ENCODE peak calls at places on chromosome 7, in six cellular contexts. One of them, this sample, is unnamed.
A peak's percentile ranks its signal among the peaks of the same experiment; 100 is the strongest.

GRCh38 chr7:96380111-96380512 is 58.2 kb upstream of the SLC25A13 start:
- DNase-seq in A549: no peak
- DNase-seq in sigmoid colon: no peak
- DNase-seq in K562: no peak
- DNase-seq in HepG2: no peak
- DNase-seq in transverse colon: no peak
- DNase-seq in this sample: no peak

GRCh38 chr7:135210818-135211178 is 528 bp downstream of the WDR91 start:
- DNase-seq in A549: no peak
- DNase-seq in sigmoid colon: peak; percentile 77
- DNase-seq in K562: peak; percentile 45
- DNase-seq in HepG2: no peak
- DNase-seq in transverse colon: no peak
- DNase-seq in this sample: no peak

GRCh38 chr7:13946181-13946580 is 43.3 kb downstream of the ETV1 start:
- DNase-seq in A549: no peak
- DNase-seq in sigmoid colon: no peak
- DNase-seq in K562: no peak
- DNase-seq in HepG2: no peak
- DNase-seq in transverse colon: no peak
- DNase-seq in this sample: no peak

GRCh38 chr7:69687739-69688431 is 89.6 kb downstream of the AUTS2 start:
- DNase-seq in A549: no peak
- DNase-seq in sigmoid colon: no peak
- DNase-seq in K562: no peak
- DNase-seq in HepG2: no peak
- DNase-seq in transverse colon: no peak
- DNase-seq in this sample: no peak

GRCh38 chr7:39606941-39607340 is 16.4 kb upstream of the RALA start:
- DNase-seq in A549: no peak
- DNase-seq in sigmoid colon: no peak
- DNase-seq in K562: no peak
- DNase-seq in HepG2: no peak
- DNase-seq in transverse colon: no peak
- DNase-seq in this sample: no peak

GRCh38 chr7:45215611-45216062 is 58.0 kb downstream of the RAMP3 start:
- DNase-seq in A549: no peak
- DNase-seq in sigmoid colon: no peak
- DNase-seq in K562: no peak
- DNase-seq in HepG2: no peak
- DNase-seq in transverse colon: no peak
- DNase-seq in this sample: no peak

GRCh38 chr7:122407195-122407594 is 102.6 kb upstream of the FEZF1 start:
- DNase-seq in A549: no peak
- DNase-seq in sigmoid colon: no peak
- DNase-seq in K562: no peak
- DNase-seq in HepG2: no peak
- DNase-seq in transverse colon: no peak
- DNase-seq in this sample: no peak

GRCh38 chr7:120370954-120371353 is 98.0 kb downstream of the KCND2 start:
- DNase-seq in A549: peak; percentile 5
- DNase-seq in sigmoid colon: no peak
- DNase-seq in K562: no peak
- DNase-seq in HepG2: no peak
- DNase-seq in transverse colon: no peak
- DNase-seq in this sample: no peak

GRCh38 chr7:120272261-120272895 is 597 bp upstream of the KCND2 start:
- DNase-seq in A549: peak; percentile 57
- DNase-seq in sigmoid colon: no peak
- DNase-seq in K562: peak; percentile 56
- DNase-seq in HepG2: peak; percentile 22
- DNase-seq in transverse colon: no peak
- DNase-seq in this sample: peak; percentile 27

GRCh38 chr7:85175217-85175616 is 11.6 kb downstream of the SEMA3D start:
- DNase-seq in A549: no peak
- DNase-seq in sigmoid colon: no peak
- DNase-seq in K562: no peak
- DNase-seq in HepG2: no peak
- DNase-seq in transverse colon: no peak
- DNase-seq in this sample: no peak

GRCh38 chr7:92633211-92633906 is 43.2 kb upstream of the FAM133B start:
- DNase-seq in A549: peak; percentile 79
- DNase-seq in sigmoid colon: no peak
- DNase-seq in K562: peak; percentile 76
- DNase-seq in HepG2: peak; percentile 87
- DNase-seq in transverse colon: no peak
- DNase-seq in this sample: no peak

GRCh38 chr7:100396421-100396982 is 23.2 kb downstream of the PILRA start:
- DNase-seq in A549: no peak
- DNase-seq in sigmoid colon: no peak
- DNase-seq in K562: no peak
- DNase-seq in HepG2: no peak
- DNase-seq in transverse colon: peak; percentile 41
- DNase-seq in this sample: no peak

GRCh38 chr7:13282377-13282980 is 595.0 kb downstream of the ARL4A start:
- DNase-seq in A549: peak; percentile 35
- DNase-seq in sigmoid colon: no peak
- DNase-seq in K562: no peak
- DNase-seq in HepG2: no peak
- DNase-seq in transverse colon: no peak
- DNase-seq in this sample: no peak

GRCh38 chr7:151800861-151801260 is 76.1 kb downstream of the PRKAG2 start:
- DNase-seq in A549: no peak
- DNase-seq in sigmoid colon: no peak
- DNase-seq in K562: no peak
- DNase-seq in HepG2: no peak
- DNase-seq in transverse colon: no peak
- DNase-seq in this sample: no peak

GRCh38 chr7:103658055-103659010 is 212.3 kb upstream of the SLC26A5 start:
- DNase-seq in A549: no peak
- DNase-seq in sigmoid colon: no peak
- DNase-seq in K562: peak; percentile 12
- DNase-seq in HepG2: peak; percentile 16
- DNase-seq in transverse colon: no peak
- DNase-seq in this sample: no peak

GRCh38 chr7:158958618-158959017 is 102.3 kb downstream of the DYNC2I1 start:
- DNase-seq in A549: no peak
- DNase-seq in sigmoid colon: no peak
- DNase-seq in K562: no peak
- DNase-seq in HepG2: no peak
- DNase-seq in transverse colon: no peak
- DNase-seq in this sample: no peak

GRCh38 chr7:143882611-143883078 is 19.3 kb downstream of the TCAF1 start:
- DNase-seq in A549: no peak
- DNase-seq in sigmoid colon: peak; percentile 86
- DNase-seq in K562: no peak
- DNase-seq in HepG2: peak; percentile 79
- DNase-seq in transverse colon: peak; percentile 40
- DNase-seq in this sample: peak; percentile 81

GRCh38 chr7:157523766-157524421 is 187.1 kb downstream of the DNAJB6 start:
- DNase-seq in A549: no peak
- DNase-seq in sigmoid colon: peak; percentile 57
- DNase-seq in K562: no peak
- DNase-seq in HepG2: no peak
- DNase-seq in transverse colon: no peak
- DNase-seq in this sample: no peak

GRCh38 chr7:33692956-33693355 is 212.4 kb upstream of the BMPER start:
- DNase-seq in A549: no peak
- DNase-seq in sigmoid colon: no peak
- DNase-seq in K562: no peak
- DNase-seq in HepG2: no peak
- DNase-seq in transverse colon: no peak
- DNase-seq in this sample: no peak

GRCh38 chr7:55120501-55121198 is 101.8 kb downstream of the EGFR start:
- DNase-seq in A549: no peak
- DNase-seq in sigmoid colon: no peak
- DNase-seq in K562: peak; percentile 18
- DNase-seq in HepG2: no peak
- DNase-seq in transverse colon: no peak
- DNase-seq in this sample: no peak

GRCh38 chr7:7693881-7694280 is 24.5 kb downstream of the RPA3 start:
- DNase-seq in A549: peak; percentile 53
- DNase-seq in sigmoid colon: no peak
- DNase-seq in K562: no peak
- DNase-seq in HepG2: peak; percentile 69
- DNase-seq in transverse colon: no peak
- DNase-seq in this sample: no peak

GRCh38 chr7:20713792-20714191 is 72.9 kb downstream of the SP8 start:
- DNase-seq in A549: no peak
- DNase-seq in sigmoid colon: no peak
- DNase-seq in K562: no peak
- DNase-seq in HepG2: no peak
- DNase-seq in transverse colon: no peak
- DNase-seq in this sample: no peak

GRCh38 chr7:25835191-25835590 is 316.8 kb upstream of the NFE2L3 start:
- DNase-seq in A549: no peak
- DNase-seq in sigmoid colon: no peak
- DNase-seq in K562: no peak
- DNase-seq in HepG2: no peak
- DNase-seq in transverse colon: no peak
- DNase-seq in this sample: no peak

GRCh38 chr7:85055906-85056305 is 130.9 kb downstream of the SEMA3D start:
- DNase-seq in A549: no peak
- DNase-seq in sigmoid colon: no peak
- DNase-seq in K562: no peak
- DNase-seq in HepG2: no peak
- DNase-seq in transverse colon: no peak
- DNase-seq in this sample: no peak

GRCh38 chr7:123410273-123410928 is 124.0 kb downstream of the IQUB start:
- DNase-seq in A549: no peak
- DNase-seq in sigmoid colon: no peak
- DNase-seq in K562: no peak
- DNase-seq in HepG2: no peak
- DNase-seq in transverse colon: no peak
- DNase-seq in this sample: peak; percentile 60

GRCh38 chr7:38630720-38631673 is at the start of gene AMPH:
- DNase-seq in A549: peak; percentile 10
- DNase-seq in sigmoid colon: peak; percentile 81
- DNase-seq in K562: peak; percentile 7
- DNase-seq in HepG2: no peak
- DNase-seq in transverse colon: peak; percentile 15
- DNase-seq in this sample: peak; percentile 27

GRCh38 chr7:156106107-156106426 is 293.8 kb upstream of the SHH start:
- DNase-seq in A549: no peak
- DNase-seq in sigmoid colon: no peak
- DNase-seq in K562: no peak
- DNase-seq in HepG2: no peak
- DNase-seq in transverse colon: no peak
- DNase-seq in this sample: no peak

GRCh38 chr7:139339698-139340036 is 1.5 kb upstream of the FMC1 start:
- DNase-seq in A549: no peak
- DNase-seq in sigmoid colon: no peak
- DNase-seq in K562: peak; percentile 15
- DNase-seq in HepG2: no peak
- DNase-seq in transverse colon: no peak
- DNase-seq in this sample: no peak

GRCh38 chr7:139340037-139340807 is 915 bp upstream of the FMC1 start:
- DNase-seq in A549: peak; percentile 99
- DNase-seq in sigmoid colon: peak; percentile 100
- DNase-seq in K562: peak; percentile 100
- DNase-seq in HepG2: peak; percentile 99
- DNase-seq in transverse colon: peak; percentile 99
- DNase-seq in this sample: peak; percentile 99

GRCh38 chr7:139340808-139341057 is 404 bp upstream of the FMC1 start:
- DNase-seq in A549: no peak
- DNase-seq in sigmoid colon: peak; percentile 91
- DNase-seq in K562: no peak
- DNase-seq in HepG2: no peak
- DNase-seq in transverse colon: no peak
- DNase-seq in this sample: no peak

GRCh38 chr7:139341776-139342244 is 673 bp downstream of the FMC1 start:
- DNase-seq in A549: no peak
- DNase-seq in sigmoid colon: no peak
- DNase-seq in K562: no peak
- DNase-seq in HepG2: no peak
- DNase-seq in transverse colon: no peak
- DNase-seq in this sample: no peak

GRCh38 chr7:139341058-139341775 is at the start of gene FMC1:
- DNase-seq in A549: peak; percentile 96
- DNase-seq in sigmoid colon: peak; percentile 98
- DNase-seq in K562: peak; percentile 98
- DNase-seq in HepG2: peak; percentile 91
- DNase-seq in transverse colon: peak; percentile 94
- DNase-seq in this sample: peak; percentile 96
- TF ChIP-seq POLR2A in A549: peak; percentile 61
- TF ChIP-seq POLR2A in sigmoid colon: no peak
- TF ChIP-seq POLR2A in K562: peak; percentile 99
- TF ChIP-seq POLR2A in HepG2: peak; percentile 70
- TF ChIP-seq POLR2A in transverse colon: peak; percentile 79
- TF ChIP-seq POLR2A in this sample: peak; percentile 88

GRCh38 chr7:3879337-3880054 is 578.4 kb downstream of the SDK1 start:
- DNase-seq in A549: no peak
- DNase-seq in sigmoid colon: no peak
- DNase-seq in K562: peak; percentile 5
- DNase-seq in HepG2: no peak
- DNase-seq in transverse colon: no peak
- DNase-seq in this sample: no peak
- H3K4me3 ChIP-seq in A549: no peak overlapping the region
- H3K4me3 ChIP-seq in sigmoid colon: no peak overlapping the region
- H3K4me3 ChIP-seq in K562: no peak overlapping the region
- H3K4me3 ChIP-seq in HepG2: no peak overlapping the region
- H3K4me3 ChIP-seq in transverse colon: no peak overlapping the region
- H3K4me3 ChIP-seq in this sample: no peak overlapping the region

GRCh38 chr7:36388423-36388822 is 1.2 kb upstream of the ANLN start:
- DNase-seq in A549: no peak
- DNase-seq in sigmoid colon: no peak
- DNase-seq in K562: peak; percentile 12
- DNase-seq in HepG2: no peak
- DNase-seq in transverse colon: no peak
- DNase-seq in this sample: no peak

GRCh38 chr7:36389371-36390198 is at the start of gene ANLN:
- DNase-seq in A549: peak; percentile 95
- DNase-seq in sigmoid colon: peak; percentile 97
- DNase-seq in K562: peak; percentile 97
- DNase-seq in HepG2: peak; percentile 92
- DNase-seq in transverse colon: peak; percentile 95
- DNase-seq in this sample: peak; percentile 95

GRCh38 chr7:36391436-36392198 is 2.0 kb downstream of the ANLN start:
- DNase-seq in A549: peak; percentile 36
- DNase-seq in sigmoid colon: no peak
- DNase-seq in K562: peak; percentile 57
- DNase-seq in HepG2: no peak
- DNase-seq in transverse colon: no peak
- DNase-seq in this sample: no peak

GRCh38 chr7:36387437-36388345 is 2.0 kb upstream of the ANLN start:
- DNase-seq in A549: peak; percentile 78
- DNase-seq in sigmoid colon: no peak
- DNase-seq in K562: no peak
- DNase-seq in HepG2: no peak
- DNase-seq in transverse colon: no peak
- DNase-seq in this sample: no peak

GRCh38 chr7:36390199-36391090 is 783 bp downstream of the ANLN start:
- DNase-seq in A549: peak; percentile 87
- DNase-seq in sigmoid colon: peak; percentile 69
- DNase-seq in K562: peak; percentile 93
- DNase-seq in HepG2: peak; percentile 73
- DNase-seq in transverse colon: peak; percentile 85
- DNase-seq in this sample: peak; percentile 53
- TF ChIP-seq EP300 in A549: no peak
- TF ChIP-seq EP300 in sigmoid colon: no peak
- TF ChIP-seq EP300 in K562: peak; percentile 16
- TF ChIP-seq EP300 in HepG2: no peak
- TF ChIP-seq EP300 in transverse colon: no peak
- TF ChIP-seq EP300 in this sample: no peak

GRCh38 chr7:106285051-106285800 is 443 bp upstream of the NAMPT start:
- DNase-seq in A549: peak; percentile 99
- DNase-seq in sigmoid colon: peak; percentile 99
- DNase-seq in K562: peak; percentile 100
- DNase-seq in HepG2: peak; percentile 95
- DNase-seq in transverse colon: peak; percentile 100
- DNase-seq in this sample: peak; percentile 98
- TF ChIP-seq POLR2A in A549: peak; percentile 46
- TF ChIP-seq POLR2A in sigmoid colon: peak; percentile 56
- TF ChIP-seq POLR2A in K562: peak; percentile 94
- TF ChIP-seq POLR2A in HepG2: peak; percentile 55
- TF ChIP-seq POLR2A in transverse colon: peak; percentile 77
- TF ChIP-seq POLR2A in this sample: peak; percentile 55